ENCODE peak calls at places on chromosomes 5 and 9, in four cellular contexts. U is GM23248, J is GM23338, G is mammary epithelial cell. S is an unnamed sample.

GRCh38 chr9:72945391-72945790 is 7.5 kb downstream of the ALDH1A1 start:
- DNase-seq in U (no peak), J (no peak), G (no peak), S (no peak)

GRCh38 chr9:89730715-89731114 is 125.9 kb downstream of the GADD45G start:
- DNase-seq in U (no peak), G (no peak), J (peak; percentile 20), S (no peak)

GRCh38 chr5:34707451-34708107 is 51.5 kb downstream of the RAI14 start:
- DNase-seq in U (no peak), G (no peak), J (no peak), S (peak; percentile 83)

GRCh38 chr5:2750026-2750757 is 1.3 kb downstream of the IRX2 start:
- DNase-seq in U (peak; percentile 77), J (peak; percentile 93), G (peak; percentile 39), S (no peak)

GRCh38 chr5:1261643-1262042 is 33.2 kb downstream of the TERT start:
- DNase-seq in U (no peak), J (no peak), G (no peak), S (no peak)

GRCh38 chr5:10624679-10625078 is 60.8 kb downstream of the ANKRD33B start:
- DNase-seq in U (no peak), G (no peak), J (no peak), S (no peak)

GRCh38 chr5:151278845-151279244 is 24.7 kb downstream of the SLC36A3 start:
- DNase-seq in J (no peak), G (no peak), U (no peak), S (no peak)

GRCh38 chr5:175718401-175719108 is 60.7 kb downstream of the HRH2 start:
- DNase-seq in G (peak; percentile 41), J (peak; percentile 76), U (peak; percentile 31), S (no peak)

GRCh38 chr9:37036237-37037136 is 2.4 kb upstream of the PAX5 start:
- DNase-seq in J (peak; percentile 53), U (peak; percentile 62), G (no peak), S (peak; percentile 18)

GRCh38 chr9:20495133-20495532 is 127.2 kb downstream of the MLLT3 start:
- DNase-seq in G (no peak), J (no peak), U (no peak), S (no peak)

GRCh38 chr5:102536323-102536928 is 37.6 kb upstream of the SLCO6A1 start:
- DNase-seq in J (no peak), U (peak; percentile 67), G (no peak), S (no peak)

GRCh38 chr5:63247651-63248050 is 669.0 kb downstream of the LRRC70 start:
- DNase-seq in G (no peak), J (no peak), U (peak; percentile 21), S (no peak)

DNA sequence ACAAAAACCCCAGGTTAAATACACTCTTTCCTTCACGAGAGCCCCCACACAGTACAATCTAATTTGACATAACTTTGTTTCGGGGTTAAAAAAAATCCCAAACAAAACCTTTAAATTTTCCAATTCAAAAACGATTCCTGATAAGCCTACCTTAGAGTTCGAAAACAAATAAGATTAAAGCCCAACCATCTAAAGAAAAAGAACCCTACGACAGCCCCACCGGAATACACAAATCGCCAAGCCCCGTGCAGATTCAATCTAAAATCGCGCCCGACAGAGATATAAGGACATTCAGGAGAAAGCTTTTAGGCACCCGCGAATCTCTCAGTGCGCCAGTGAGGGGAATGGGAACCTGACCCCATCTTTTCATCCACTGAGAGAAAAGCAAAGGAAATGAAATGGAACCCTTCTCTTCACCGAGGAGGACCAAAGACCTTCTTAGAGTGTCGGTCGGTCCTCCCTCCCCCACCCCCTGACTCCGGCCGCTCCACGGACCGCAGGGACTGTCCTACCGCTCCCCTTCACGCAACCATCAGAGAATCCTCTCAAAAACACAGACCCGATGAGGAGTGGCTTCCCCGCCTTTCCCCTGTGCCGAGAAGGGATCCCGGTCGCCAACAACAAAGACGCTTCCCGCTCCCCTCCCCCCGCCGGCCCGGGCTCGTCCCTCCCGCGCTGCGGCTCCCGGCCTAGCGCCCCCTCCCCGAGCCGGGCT is 949 bp downstream of the ABHD17B start:
- DNase-seq in U (peak; percentile 63), G (peak; percentile 32), J (peak; percentile 76), S (peak; percentile 39)
- H3K4me1 ChIP-seq in U (peaks cover 25% of the 10 kb centered on the region), G (peaks cover 13% of the 10 kb centered on the region), J (peaks cover 38% of the 10 kb centered on the region), S (peaks cover 4% of the 10 kb centered on the region)

GRCh38 chr9:95771556-95772280 is 103.8 kb upstream of the ERCC6L2 start:
- DNase-seq in U (peak; percentile 33), J (no peak), G (no peak), S (peak; percentile 56)
- TF ChIP-seq EZH2 in U (no peak), J (no peak), G (no peak), S (no peak)

DNA sequence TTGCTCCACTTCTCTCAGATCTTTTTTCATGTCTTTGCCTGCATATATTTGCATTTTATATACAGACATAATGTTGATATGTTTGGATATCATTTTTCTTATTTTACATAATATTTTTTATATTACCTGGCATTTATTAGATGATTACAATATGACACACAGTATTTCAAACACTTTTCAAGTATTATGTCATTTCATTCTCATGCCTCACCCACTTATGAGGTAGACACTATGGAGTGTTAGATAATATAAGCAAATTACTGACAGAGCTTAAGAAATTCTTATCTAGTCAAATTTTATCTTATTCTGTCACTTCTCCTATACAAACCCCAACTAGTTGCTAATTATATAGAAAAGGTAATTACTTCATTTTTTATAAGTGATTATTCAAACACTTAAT is 11.1 kb downstream of the LURAP1L start:
- DNase-seq in J (no peak), U (peak; percentile 38), G (no peak), S (no peak)
- H3K4me1 ChIP-seq in J (no peaks in the 10 kb centered on the region), U (peaks cover 49% of the 10 kb centered on the region), G (peaks cover 22% of the 10 kb centered on the region), S (peaks cover 22% of the 10 kb centered on the region)

DNA sequence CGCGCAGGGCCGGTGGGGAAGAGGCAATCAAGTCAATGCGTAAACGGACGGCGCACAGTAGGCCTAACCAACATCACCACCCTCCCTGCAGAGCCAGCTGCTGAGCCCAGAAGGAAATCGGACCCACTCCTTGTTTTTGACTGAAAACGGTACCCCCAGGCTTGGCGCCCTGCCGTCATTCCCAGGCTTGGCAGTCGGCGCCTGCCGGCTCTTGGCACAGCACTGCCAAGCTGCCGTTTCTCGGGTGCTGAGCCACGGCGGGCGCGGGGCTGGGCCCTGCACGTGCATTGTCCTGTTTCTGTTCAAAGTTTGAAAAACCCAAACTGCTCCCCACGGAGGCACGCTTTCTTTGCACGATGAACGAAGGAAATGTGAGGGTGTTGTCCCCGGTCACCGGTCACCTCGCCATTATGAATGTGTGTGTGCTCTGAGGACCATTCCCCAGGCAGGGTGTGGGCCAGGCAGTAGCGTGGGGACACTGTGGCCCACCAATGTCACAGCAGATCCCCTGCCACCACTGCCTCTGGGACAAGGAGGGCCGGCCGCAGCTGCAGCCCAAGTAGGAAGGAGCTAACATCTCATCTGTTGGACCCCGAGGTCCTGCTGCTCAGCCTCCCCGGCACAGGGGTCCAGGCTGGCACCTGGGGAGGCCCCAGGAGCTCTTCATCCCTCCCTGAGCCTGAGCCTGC is 20.0 kb downstream of the FIBCD1 start:
- DNase-seq in U (no peak), G (no peak), J (no peak), S (no peak)
- TF ChIP-seq EZH2 in U (no peak), G (no peak), J (no peak), S (no peak)